ENCODE peak calls at places on chromosomes 5 and 9, in seven cellular contexts. J is pancreas; A is breast epithelium; M is MM.1S; F is HCT116; K is effector memory CD4-positive, alpha-beta T cell; V is body of pancreas. B is an unnamed sample. For H3K4me1 and H3K9me3, the result is how much of the 10 kb centered on the place peaks cover.

GRCh38 chr5:8949908-8950307 is 596.0 kb downstream of the SEMA5A start:
- DNase-seq in A (no peak), F (no peak), K (no peak), J (no peak), M (peak), V (no peak), B (no peak)

GRCh38 chr5:52727568-52727967 is 60.1 kb upstream of the ITGA1 start:
- DNase-seq in F (no peak), K (no peak), M (no peak), V (peak), J (no peak), A (peak), B (no peak)

GRCh38 chr5:107119656-107120055 is 551.1 kb downstream of the EFNA5 start:
- DNase-seq in J (no peak), A (no peak), F (no peak), K (no peak), V (no peak), M (no peak), B (no peak)

GRCh38 chr5:34914671-34915138 is 599 bp downstream of the RAD1 start:
- DNase-seq in J (peak), V (peak), F (no peak), K (peak), M (peak), A (no peak), B (peak)

GRCh38 chr5:146828385-146828784 is 50.2 kb downstream of the PPP2R2B start:
- DNase-seq in F (no peak), A (no peak), J (no peak), V (no peak), K (no peak), M (no peak), B (no peak)

GRCh38 chr9:88379352-88379751 is 8.9 kb upstream of the SPIN1 start:
- DNase-seq in V (no peak), F (no peak), K (no peak), A (no peak), J (no peak), M (no peak), B (no peak)

GRCh38 chr9:33101104-33101951 is 24.9 kb upstream of the SMU1 start:
- DNase-seq in A (peak), J (no peak), K (no peak), F (no peak), M (no peak), V (no peak), B (no peak)

GRCh38 chr5:43601454-43602260 is 1.3 kb upstream of the NNT start:
- DNase-seq in J (no peak), V (no peak), F (no peak), A (no peak), M (peak), K (no peak), B (no peak)

GRCh38 chr5:141843156-141843927 is 34.9 kb downstream of the PCDH1 start:
- DNase-seq in K (no peak), A (peak), M (no peak), V (peak), J (no peak), F (no peak), B (no peak)

GRCh38 chr5:112757468-112758208 is 20.0 kb downstream of the APC start:
- DNase-seq in M (peak), K (no peak), V (no peak), F (peak), J (no peak), A (no peak), B (no peak)

GRCh38 chr9:99451121-99451606 is 229.1 kb downstream of the SEC61B start:
- DNase-seq in K (no peak), V (peak), A (no peak), J (no peak), M (no peak), F (no peak), B (no peak)

GRCh38 chr9:94919376-94920098 is 193.0 kb downstream of the AOPEP start:
- DNase-seq in A (peak), M (no peak), V (no peak), J (no peak), K (no peak), F (peak), B (no peak)

GRCh38 chr9:94916956-94917355 is 190.5 kb downstream of the AOPEP start:
- DNase-seq in M (peak), K (no peak), V (no peak), A (no peak), J (no peak), F (no peak), B (peak)

GRCh38 chr9:94920439-94920951 is 194.0 kb downstream of the AOPEP start:
- DNase-seq in M (no peak), A (no peak), J (no peak), K (no peak), F (no peak), V (no peak), B (no peak)

GRCh38 chr9:94915476-94916450 is 189.3 kb downstream of the AOPEP start:
- DNase-seq in V (no peak), M (no peak), K (no peak), A (no peak), J (no peak), F (no peak), B (no peak)

GRCh38 chr9:94918038-94918753 is 191.7 kb downstream of the AOPEP start:
- DNase-seq in J (no peak), K (no peak), A (no peak), V (no peak), F (no peak), M (no peak), B (no peak)
- H3K4me1 ChIP-seq in J (under half), K (under half), A (under half), V (under half), F (half or more), M (under half), B (half or more)

DNA sequence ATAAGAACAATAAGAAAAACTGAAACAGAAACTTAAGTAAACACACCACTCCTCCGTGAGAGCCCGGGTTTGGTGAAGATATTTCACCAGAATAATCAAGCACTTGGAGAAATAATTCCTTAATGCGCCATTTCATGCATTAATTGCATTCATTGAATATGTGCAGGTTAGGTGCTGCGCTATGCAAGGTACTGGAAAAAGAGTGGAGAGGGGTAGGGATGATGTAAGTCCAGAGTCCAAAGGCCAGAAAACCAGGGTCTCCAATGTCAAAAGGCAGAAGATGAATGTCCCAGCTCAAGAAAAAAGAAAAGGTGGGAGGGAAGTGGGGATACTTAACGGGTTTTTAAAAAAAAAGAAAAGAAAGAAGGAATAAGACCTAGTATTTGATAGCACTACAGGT is 669 bp upstream of the ZFP37 start:
- DNase-seq in A (no peak), F (no peak), M (no peak), J (no peak), K (no peak), V (no peak), B (no peak)
- H3K9me3 ChIP-seq in A (half or more), F (under half), M (under half), J (under half), K (under half), V (under half), B (under half)

GRCh38 chr9:121187681-121188305 is 13.9 kb downstream of the RAB14 start:
- DNase-seq in A (no peak), M (no peak), V (no peak), J (no peak), F (no peak), K (no peak), B (no peak)
- H3K4me1 ChIP-seq in A (under half), M (under half), V (half or more), J (half or more), F (under half), K (under half), B (under half)

DNA sequence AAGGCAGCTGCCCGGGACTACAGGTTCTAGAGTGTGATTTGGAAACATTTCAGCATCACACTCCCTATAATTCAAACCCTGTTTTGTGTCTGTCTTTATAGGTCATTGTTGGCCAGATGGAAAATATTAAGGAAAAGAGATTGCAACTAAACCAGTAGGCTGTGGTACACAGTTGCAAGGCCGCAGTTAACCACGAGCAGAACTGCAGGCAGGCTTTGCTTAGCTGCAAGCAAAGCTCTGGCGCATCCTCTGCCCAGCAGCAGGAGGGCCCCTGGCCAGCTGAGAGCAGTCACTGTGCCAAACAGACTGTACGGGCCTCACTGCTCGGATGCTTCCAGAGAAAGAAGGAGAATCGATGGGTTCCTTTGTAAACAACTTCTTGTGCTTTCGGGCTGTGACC is 204.5 kb downstream of the DENND1A start:
- DNase-seq in K (no peak), M (no peak), F (no peak), V (no peak), A (no peak), J (no peak), B (no peak)
- H3K9me3 ChIP-seq in K (under half), M (under half), F (under half), V (under half), A (under half), J (under half), B (under half)

B was measured in Caco-2.